ENCODE peak calls at places on chromosomes 7 and 10, in six cellular contexts. D, T, L, X, C and H are unnamed samples.
A peak's percentile ranks its signal among the peaks of the same experiment; 100 is the strongest.

GRCh38 chr10:132646443-132647097 is 109.0 kb downstream of the INPP5A start:
- DNase-seq in C (no peak), L (no peak), D (peak; percentile 44), T (no peak), X (no peak), H (no peak)

GRCh38 chr7:17123020-17123419 is 175.4 kb upstream of the AHR start:
- DNase-seq in T (peak; percentile 84), L (peak; percentile 54), X (no peak), C (no peak), D (no peak), H (no peak)

GRCh38 chr7:144256112-144256511 is 8.5 kb downstream of the OR2A7 start:
- DNase-seq in T (no peak), C (peak; percentile 17), L (no peak), D (no peak), X (peak; percentile 3), H (no peak)

GRCh38 chr10:11328264-11329054 is 283.0 kb downstream of the USP6NL start:
- DNase-seq in X (no peak), C (no peak), D (no peak), L (no peak), T (no peak), H (no peak)

GRCh38 chr10:7789390-7789789 is 1.4 kb downstream of the ATP5F1C start:
- DNase-seq in T (no peak), C (no peak), D (no peak), L (no peak), X (peak; percentile 22), H (no peak)

GRCh38 chr10:127715782-127716378 is 21.1 kb upstream of the FOXI2 start:
- DNase-seq in X (peak; percentile 55), D (no peak), L (peak; percentile 65), T (no peak), C (no peak), H (no peak)

GRCh38 chr7:4642468-4643203 is 39.5 kb upstream of the FOXK1 start:
- DNase-seq in L (no peak), C (no peak), T (no peak), X (no peak), D (no peak), H (no peak)

GRCh38 chr10:20995123-20995978 is 98.2 kb upstream of the NEBL start:
- DNase-seq in C (no peak), L (no peak), D (no peak), T (no peak), X (no peak), H (no peak)

GRCh38 chr10:88019753-88020152 is 156.3 kb downstream of the PTEN start:
- DNase-seq in D (no peak), C (no peak), T (no peak), L (no peak), X (no peak), H (no peak)

GRCh38 chr10:106181491-106181890 is 983.0 kb downstream of the SORCS1 start:
- DNase-seq in X (no peak), D (no peak), L (no peak), C (no peak), T (peak; percentile 50), H (no peak)

GRCh38 chr7:35987016-35987415 is 166.0 kb upstream of the EEPD1 start:
- DNase-seq in L (no peak), C (no peak), T (no peak), D (no peak), X (no peak), H (no peak)

GRCh38 chr10:129605986-129606518 is 139.0 kb downstream of the MGMT start:
- DNase-seq in L (peak; percentile 42), C (no peak), T (no peak), X (no peak), D (no peak), H (no peak)

GRCh38 chr10:75403144-75404022 is 1.8 kb upstream of the ZNF503 start:
- DNase-seq in D (peak; percentile 69), T (no peak), X (peak; percentile 61), C (no peak), L (no peak), H (no peak)

GRCh38 chr7:93851536-93851935 is 39.0 kb downstream of the TFPI2 start:
- DNase-seq in C (no peak), L (no peak), D (no peak), X (no peak), T (no peak), H (no peak)

GRCh38 chr10:129174167-129175014 is 292.6 kb upstream of the MGMT start:
- DNase-seq in X (no peak), L (no peak), D (no peak), T (no peak), C (no peak), H (no peak)

GRCh38 chr10:133207627-133208026 is 22.4 kb upstream of the UTF1 start:
- DNase-seq in C (no peak), T (no peak), L (no peak), D (no peak), X (no peak), H (no peak)